ENCODE peak calls at places on chromosomes 2 and 18, in ten cellular contexts. One of them, this sample, is unnamed. For H3K27me3, the result is how much of the 10 kb centered on the place peaks cover.

GRCh38 chr2:11414372-11415124 is 51.4 kb downstream of the E2F6 start:
- DNase-seq in psoas muscle: no peak
- DNase-seq in dorsolateral prefrontal cortex: no peak
- DNase-seq in tibial artery: no peak
- DNase-seq in fibroblast of lung: no peak
- DNase-seq in body of pancreas: no peak
- DNase-seq in HepG2: no peak
- DNase-seq in mammary epithelial cell: no peak
- DNase-seq in cardiac muscle cell: no peak
- DNase-seq in lung: no peak
- DNase-seq in this sample: no peak

GRCh38 chr18:62812242-62812641 is 96.9 kb downstream of the PHLPP1 start:
- DNase-seq in HepG2: peak
- DNase-seq in tibial artery: no peak
- DNase-seq in cardiac muscle cell: peak
- DNase-seq in psoas muscle: no peak
- DNase-seq in lung: no peak
- DNase-seq in mammary epithelial cell: no peak
- DNase-seq in body of pancreas: no peak
- DNase-seq in dorsolateral prefrontal cortex: no peak
- DNase-seq in fibroblast of lung: peak
- DNase-seq in this sample: no peak

GRCh38 chr2:72010647-72011355 is 136.9 kb downstream of the CYP26B1 start:
- DNase-seq in body of pancreas: no peak
- DNase-seq in HepG2: no peak
- DNase-seq in tibial artery: no peak
- DNase-seq in psoas muscle: no peak
- DNase-seq in cardiac muscle cell: no peak
- DNase-seq in mammary epithelial cell: no peak
- DNase-seq in lung: peak
- DNase-seq in dorsolateral prefrontal cortex: no peak
- DNase-seq in fibroblast of lung: no peak
- DNase-seq in this sample: no peak

GRCh38 chr18:63137999-63138448 is 181.5 kb downstream of the BCL2 start:
- DNase-seq in lung: no peak
- DNase-seq in mammary epithelial cell: no peak
- DNase-seq in dorsolateral prefrontal cortex: no peak
- DNase-seq in cardiac muscle cell: no peak
- DNase-seq in psoas muscle: peak
- DNase-seq in fibroblast of lung: no peak
- DNase-seq in tibial artery: no peak
- DNase-seq in body of pancreas: no peak
- DNase-seq in HepG2: no peak
- DNase-seq in this sample: no peak

GRCh38 chr2:25655316-25655715 is 18.1 kb downstream of the DTNB start:
- DNase-seq in body of pancreas: no peak
- DNase-seq in fibroblast of lung: no peak
- DNase-seq in cardiac muscle cell: no peak
- DNase-seq in psoas muscle: no peak
- DNase-seq in mammary epithelial cell: peak
- DNase-seq in lung: no peak
- DNase-seq in dorsolateral prefrontal cortex: no peak
- DNase-seq in tibial artery: no peak
- DNase-seq in HepG2: no peak
- DNase-seq in this sample: no peak

GRCh38 chr2:2938481-2938880 is 439.1 kb downstream of the EIPR1 start:
- DNase-seq in psoas muscle: no peak
- DNase-seq in body of pancreas: no peak
- DNase-seq in cardiac muscle cell: no peak
- DNase-seq in mammary epithelial cell: no peak
- DNase-seq in fibroblast of lung: no peak
- DNase-seq in HepG2: no peak
- DNase-seq in lung: no peak
- DNase-seq in dorsolateral prefrontal cortex: no peak
- DNase-seq in tibial artery: no peak
- DNase-seq in this sample: no peak

GRCh38 chr2:71884303-71885042 is 263.2 kb downstream of the CYP26B1 start:
- DNase-seq in HepG2: no peak
- DNase-seq in dorsolateral prefrontal cortex: no peak
- DNase-seq in body of pancreas: peak
- DNase-seq in fibroblast of lung: peak
- DNase-seq in psoas muscle: no peak
- DNase-seq in lung: no peak
- DNase-seq in tibial artery: no peak
- DNase-seq in cardiac muscle cell: peak
- DNase-seq in mammary epithelial cell: peak
- DNase-seq in this sample: no peak

GRCh38 chr2:175824243-175824642 is 177.8 kb downstream of the LNPK start:
- DNase-seq in tibial artery: no peak
- DNase-seq in HepG2: no peak
- DNase-seq in lung: no peak
- DNase-seq in body of pancreas: no peak
- DNase-seq in cardiac muscle cell: no peak
- DNase-seq in mammary epithelial cell: no peak
- DNase-seq in fibroblast of lung: no peak
- DNase-seq in psoas muscle: no peak
- DNase-seq in dorsolateral prefrontal cortex: no peak
- DNase-seq in this sample: no peak

GRCh38 chr18:39232937-39233336 is 1667.3 kb upstream of the CELF4 start:
- DNase-seq in mammary epithelial cell: no peak
- DNase-seq in lung: no peak
- DNase-seq in tibial artery: no peak
- DNase-seq in fibroblast of lung: no peak
- DNase-seq in dorsolateral prefrontal cortex: no peak
- DNase-seq in cardiac muscle cell: no peak
- DNase-seq in HepG2: peak
- DNase-seq in psoas muscle: no peak
- DNase-seq in body of pancreas: no peak
- DNase-seq in this sample: no peak

GRCh38 chr2:102753563-102754159 is 8.2 kb upstream of the TMEM182 start:
- DNase-seq in cardiac muscle cell: peak
- DNase-seq in lung: no peak
- DNase-seq in HepG2: peak
- DNase-seq in body of pancreas: peak
- DNase-seq in tibial artery: peak
- DNase-seq in mammary epithelial cell: peak
- DNase-seq in dorsolateral prefrontal cortex: no peak
- DNase-seq in psoas muscle: no peak
- DNase-seq in fibroblast of lung: peak
- DNase-seq in this sample: no peak

GRCh38 chr2:96233880-96234316 is 25.3 kb upstream of the STARD7 start:
- DNase-seq in body of pancreas: no peak
- DNase-seq in HepG2: no peak
- DNase-seq in psoas muscle: no peak
- DNase-seq in fibroblast of lung: no peak
- DNase-seq in cardiac muscle cell: no peak
- DNase-seq in mammary epithelial cell: no peak
- DNase-seq in dorsolateral prefrontal cortex: no peak
- DNase-seq in lung: no peak
- DNase-seq in tibial artery: no peak
- DNase-seq in this sample: peak

GRCh38 chr2:161423351-161424178 is 7.5 kb downstream of the TBR1 start:
- DNase-seq in cardiac muscle cell: no peak
- DNase-seq in tibial artery: no peak
- DNase-seq in HepG2: no peak
- DNase-seq in lung: no peak
- DNase-seq in mammary epithelial cell: no peak
- DNase-seq in body of pancreas: no peak
- DNase-seq in fibroblast of lung: no peak
- DNase-seq in dorsolateral prefrontal cortex: no peak
- DNase-seq in psoas muscle: peak
- DNase-seq in this sample: no peak

GRCh38 chr2:46181789-46182530 is 115.2 kb upstream of the EPAS1 start:
- DNase-seq in lung: no peak
- DNase-seq in body of pancreas: no peak
- DNase-seq in dorsolateral prefrontal cortex: no peak
- DNase-seq in fibroblast of lung: no peak
- DNase-seq in psoas muscle: no peak
- DNase-seq in HepG2: no peak
- DNase-seq in cardiac muscle cell: no peak
- DNase-seq in tibial artery: no peak
- DNase-seq in mammary epithelial cell: no peak
- DNase-seq in this sample: no peak

GRCh38 chr2:169461143-169461542 is 18.2 kb upstream of the BBS5 start:
- DNase-seq in mammary epithelial cell: no peak
- DNase-seq in fibroblast of lung: no peak
- DNase-seq in cardiac muscle cell: no peak
- DNase-seq in dorsolateral prefrontal cortex: no peak
- DNase-seq in body of pancreas: no peak
- DNase-seq in tibial artery: no peak
- DNase-seq in lung: no peak
- DNase-seq in HepG2: no peak
- DNase-seq in psoas muscle: no peak
- DNase-seq in this sample: no peak

GRCh38 chr2:132597166-132597565 is 72.8 kb downstream of the LYPD1 start:
- DNase-seq in fibroblast of lung: no peak
- DNase-seq in HepG2: no peak
- DNase-seq in psoas muscle: no peak
- DNase-seq in tibial artery: no peak
- DNase-seq in lung: no peak
- DNase-seq in mammary epithelial cell: no peak
- DNase-seq in dorsolateral prefrontal cortex: no peak
- DNase-seq in cardiac muscle cell: no peak
- DNase-seq in body of pancreas: no peak
- DNase-seq in this sample: no peak

GRCh38 chr18:36271153-36271552 is 26.4 kb upstream of the FHOD3 start:
- DNase-seq in body of pancreas: no peak
- DNase-seq in lung: no peak
- DNase-seq in mammary epithelial cell: no peak
- DNase-seq in fibroblast of lung: no peak
- DNase-seq in HepG2: no peak
- DNase-seq in dorsolateral prefrontal cortex: no peak
- DNase-seq in psoas muscle: no peak
- DNase-seq in cardiac muscle cell: no peak
- DNase-seq in tibial artery: no peak
- DNase-seq in this sample: no peak

GRCh38 chr2:222613715-222614331 is 42.1 kb downstream of the FARSB start:
- DNase-seq in dorsolateral prefrontal cortex: no peak
- DNase-seq in fibroblast of lung: peak
- DNase-seq in body of pancreas: no peak
- DNase-seq in psoas muscle: no peak
- DNase-seq in mammary epithelial cell: peak
- DNase-seq in tibial artery: no peak
- DNase-seq in cardiac muscle cell: peak
- DNase-seq in lung: no peak
- DNase-seq in HepG2: peak
- DNase-seq in this sample: no peak

GRCh38 chr2:239938651-239939486 is 86.3 kb downstream of the NDUFA10 start:
- DNase-seq in tibial artery: peak
- DNase-seq in lung: no peak
- DNase-seq in fibroblast of lung: no peak
- DNase-seq in body of pancreas: peak
- DNase-seq in HepG2: no peak
- DNase-seq in mammary epithelial cell: no peak
- DNase-seq in cardiac muscle cell: no peak
- DNase-seq in psoas muscle: peak
- DNase-seq in dorsolateral prefrontal cortex: peak
- DNase-seq in this sample: peak

DNA sequence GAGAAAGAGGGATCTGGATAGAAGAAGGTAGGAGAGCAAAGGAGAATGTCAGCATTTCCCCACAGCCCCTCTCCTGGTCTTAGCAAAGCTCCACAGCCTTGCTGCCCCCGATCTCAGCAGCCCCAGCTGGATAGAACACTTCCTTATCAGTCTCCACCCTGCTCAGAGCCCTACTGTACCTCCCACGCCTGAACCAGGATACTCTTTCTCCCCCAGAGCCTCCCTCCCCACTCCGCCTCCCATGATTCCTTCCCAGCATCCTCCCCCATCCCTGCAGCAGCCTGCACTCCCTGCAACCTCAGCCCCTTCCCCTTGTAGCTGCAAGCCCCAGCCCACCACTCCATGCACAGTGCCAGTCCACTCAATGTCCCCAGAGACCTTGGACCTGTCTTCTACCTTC is 25.8 kb downstream of the PLB1 start:
- DNase-seq in cardiac muscle cell: peak
- DNase-seq in lung: no peak
- DNase-seq in body of pancreas: no peak
- DNase-seq in fibroblast of lung: no peak
- DNase-seq in HepG2: no peak
- DNase-seq in psoas muscle: no peak
- DNase-seq in tibial artery: no peak
- DNase-seq in mammary epithelial cell: no peak
- DNase-seq in dorsolateral prefrontal cortex: no peak
- DNase-seq in this sample: no peak
- H3K27me3 ChIP-seq in cardiac muscle cell: under half
- H3K27me3 ChIP-seq in lung: under half
- H3K27me3 ChIP-seq in body of pancreas: under half
- H3K27me3 ChIP-seq in fibroblast of lung: under half
- H3K27me3 ChIP-seq in HepG2: under half
- H3K27me3 ChIP-seq in psoas muscle: under half
- H3K27me3 ChIP-seq in tibial artery: under half
- H3K27me3 ChIP-seq in mammary epithelial cell: under half
- H3K27me3 ChIP-seq in dorsolateral prefrontal cortex: under half
- H3K27me3 ChIP-seq in this sample: under half

GRCh38 chr18:49655266-49656097 is 93.6 kb downstream of the LIPG start:
- DNase-seq in fibroblast of lung: no peak
- DNase-seq in HepG2: no peak
- DNase-seq in cardiac muscle cell: no peak
- DNase-seq in mammary epithelial cell: no peak
- DNase-seq in tibial artery: no peak
- DNase-seq in dorsolateral prefrontal cortex: no peak
- DNase-seq in psoas muscle: no peak
- DNase-seq in lung: no peak
- DNase-seq in body of pancreas: no peak
- DNase-seq in this sample: no peak
- H3K27ac ChIP-seq in fibroblast of lung: no peak
- H3K27ac ChIP-seq in HepG2: no peak
- H3K27ac ChIP-seq in cardiac muscle cell: no peak
- H3K27ac ChIP-seq in mammary epithelial cell: peak
- H3K27ac ChIP-seq in tibial artery: no peak
- H3K27ac ChIP-seq in dorsolateral prefrontal cortex: no peak
- H3K27ac ChIP-seq in psoas muscle: no peak
- H3K27ac ChIP-seq in lung: no peak
- H3K27ac ChIP-seq in body of pancreas: no peak
- H3K27ac ChIP-seq in this sample: no peak

DNA sequence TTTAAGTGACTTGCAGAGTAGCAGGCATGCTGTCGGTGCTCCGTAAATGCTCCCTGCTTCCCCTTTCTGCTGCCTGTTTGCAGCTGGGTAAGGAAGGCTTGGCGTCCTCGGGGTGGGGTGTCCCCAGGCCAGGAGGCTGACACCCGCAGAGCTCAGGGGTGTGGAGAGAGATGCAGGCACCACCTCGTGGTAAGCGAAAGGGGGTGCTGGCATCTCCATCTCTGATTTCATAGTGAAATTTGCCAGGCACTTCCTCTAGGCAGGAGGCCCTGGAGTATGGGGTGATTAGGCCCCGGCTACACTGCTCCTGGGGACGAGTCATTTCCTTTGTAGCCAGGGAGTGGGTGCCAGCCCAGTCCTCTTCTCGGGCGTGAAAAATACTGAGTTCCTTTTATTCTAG is 160.4 kb downstream of the KLHL29 start:
- DNase-seq in fibroblast of lung: no peak
- DNase-seq in dorsolateral prefrontal cortex: no peak
- DNase-seq in HepG2: no peak
- DNase-seq in lung: no peak
- DNase-seq in tibial artery: no peak
- DNase-seq in body of pancreas: no peak
- DNase-seq in mammary epithelial cell: no peak
- DNase-seq in psoas muscle: no peak
- DNase-seq in cardiac muscle cell: peak
- DNase-seq in this sample: no peak
- TF ChIP-seq CTCF in fibroblast of lung: no peak
- TF ChIP-seq CTCF in dorsolateral prefrontal cortex: no peak
- TF ChIP-seq CTCF in HepG2: no peak
- TF ChIP-seq CTCF in lung: no peak
- TF ChIP-seq CTCF in tibial artery: no peak
- TF ChIP-seq CTCF in body of pancreas: no peak
- TF ChIP-seq CTCF in mammary epithelial cell: peak
- TF ChIP-seq CTCF in psoas muscle: no peak
- TF ChIP-seq CTCF in cardiac muscle cell: peak
- TF ChIP-seq CTCF in this sample: no peak

GRCh38 chr2:199470361-199470671 is 12.6 kb upstream of the SATB2 start:
- DNase-seq in body of pancreas: no peak
- DNase-seq in cardiac muscle cell: no peak
- DNase-seq in fibroblast of lung: no peak
- DNase-seq in mammary epithelial cell: no peak
- DNase-seq in HepG2: no peak
- DNase-seq in psoas muscle: no peak
- DNase-seq in tibial artery: no peak
- DNase-seq in lung: no peak
- DNase-seq in dorsolateral prefrontal cortex: no peak
- DNase-seq in this sample: no peak
- H3K27me3 ChIP-seq in body of pancreas: under half
- H3K27me3 ChIP-seq in cardiac muscle cell: half or more
- H3K27me3 ChIP-seq in fibroblast of lung: half or more
- H3K27me3 ChIP-seq in mammary epithelial cell: half or more
- H3K27me3 ChIP-seq in HepG2: half or more
- H3K27me3 ChIP-seq in psoas muscle: under half
- H3K27me3 ChIP-seq in tibial artery: under half
- H3K27me3 ChIP-seq in lung: under half
- H3K27me3 ChIP-seq in dorsolateral prefrontal cortex: half or more
- H3K27me3 ChIP-seq in this sample: half or more

This sample was measured in gastrocnemius medialis.